ENCODE peak calls at places on chromosome 7, in eight cellular contexts. W is heart left ventricle, Z is left ventricle myocardium inferior, D is stomach, N is dorsolateral prefrontal cortex, R is body of pancreas, P is GM23338, M is endodermal cell. A is an unnamed sample.

GRCh38 chr7:137316643-137317042 is 26.9 kb downstream of the PTN start:
- DNase-seq in W (no peak), Z (no peak), D (no peak), N (no peak), R (no peak), P (no peak), M (no peak), A (no peak)

GRCh38 chr7:20329389-20330175 is 1.1 kb upstream of the ITGB8 start:
- DNase-seq in W (peak; percentile 59), Z (peak; percentile 42), D (peak; percentile 59), N (peak; percentile 61), R (peak; percentile 79), P (peak; percentile 90), M (peak; percentile 86), A (peak; percentile 69)

GRCh38 chr7:106895246-106895864 is 30.3 kb downstream of the PIK3CG start:
- DNase-seq in W (no peak), Z (no peak), D (no peak), N (no peak), R (no peak), P (no peak), M (no peak), A (no peak)

GRCh38 chr7:121938429-121938996 is 65.6 kb downstream of the PTPRZ1 start:
- DNase-seq in W (no peak), Z (no peak), D (no peak), N (no peak), R (no peak), P (peak; percentile 92), M (peak; percentile 81), A (peak; percentile 20)

GRCh38 chr7:94623820-94624219 is 32.1 kb downstream of the SGCE start:
- DNase-seq in W (no peak), Z (no peak), D (no peak), N (no peak), R (no peak), P (no peak), M (no peak), A (no peak)

GRCh38 chr7:55641811-55642210 is 69.5 kb upstream of the VOPP1 start:
- DNase-seq in W (no peak), Z (no peak), D (no peak), N (no peak), R (no peak), P (no peak), M (no peak), A (no peak)

GRCh38 chr7:54546081-54546985 is 4.2 kb downstream of the VSTM2A start:
- DNase-seq in W (no peak), Z (no peak), D (no peak), N (no peak), R (no peak), P (peak; percentile 77), M (peak; percentile 94), A (peak; percentile 87)

GRCh38 chr7:35716038-35716803 is 21.3 kb upstream of the HERPUD2 start:
- DNase-seq in W (peak; percentile 60), Z (no peak), D (peak; percentile 59), N (peak; percentile 86), R (peak; percentile 47), P (no peak), M (no peak), A (no peak)

GRCh38 chr7:47588704-47589225 is 6.9 kb upstream of the TNS3 start:
- DNase-seq in W (no peak), Z (no peak), D (no peak), N (no peak), R (no peak), P (no peak), M (no peak), A (no peak)

GRCh38 chr7:33909312-33909711 is 4.0 kb downstream of the BMPER start:
- DNase-seq in W (no peak), Z (no peak), D (no peak), N (no peak), R (no peak), P (no peak), M (no peak), A (no peak)

GRCh38 chr7:151755131-151755787 is 121.7 kb downstream of the PRKAG2 start:
- DNase-seq in W (peak; percentile 66), Z (peak; percentile 43), D (no peak), N (no peak), R (no peak), P (no peak), M (no peak), A (no peak)

GRCh38 chr7:7446616-7447015 is 89.1 kb downstream of the COL28A1 start:
- DNase-seq in W (no peak), Z (no peak), D (no peak), N (no peak), R (no peak), P (no peak), M (no peak), A (no peak)

GRCh38 chr7:47501406-47501805 is 80.5 kb downstream of the TNS3 start:
- DNase-seq in W (no peak), Z (no peak), D (no peak), N (no peak), R (no peak), P (no peak), M (no peak), A (no peak)

GRCh38 chr7:81676813-81677212 is 93.0 kb downstream of the HGF start:
- DNase-seq in W (no peak), Z (no peak), D (no peak), N (peak; percentile 30), R (no peak), P (no peak), M (no peak), A (no peak)

DNA sequence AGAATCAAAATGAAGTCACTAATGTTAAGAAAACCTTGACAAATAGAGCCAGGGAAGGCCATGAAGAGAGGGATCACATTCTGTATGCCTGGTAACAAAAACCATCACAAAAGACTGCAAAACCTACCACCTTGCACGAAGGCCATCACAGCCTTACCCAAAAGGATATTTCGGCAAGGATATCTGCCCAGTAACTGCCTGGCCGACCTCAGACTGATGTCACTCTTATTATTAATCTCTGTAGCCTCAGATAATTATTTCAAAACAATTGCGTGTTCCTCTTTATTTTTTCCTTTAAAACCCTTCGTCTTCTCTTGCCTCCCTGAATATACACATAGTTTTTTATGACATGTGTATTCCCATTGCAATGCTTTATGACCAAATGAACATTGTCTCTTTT is 52.5 kb downstream of the CDC14C start:
- DNase-seq in W (no peak), Z (no peak), D (no peak), N (no peak), R (no peak), P (no peak), M (no peak), A (no peak)
- H3K27me3 ChIP-seq in W (no peaks in the 10 kb centered on the region), Z (no peaks in the 10 kb centered on the region), D (no peaks in the 10 kb centered on the region), N (no peaks in the 10 kb centered on the region), R (no peaks in the 10 kb centered on the region), P (no peaks in the 10 kb centered on the region), M (no peaks in the 10 kb centered on the region), A (no peaks in the 10 kb centered on the region)

DNA sequence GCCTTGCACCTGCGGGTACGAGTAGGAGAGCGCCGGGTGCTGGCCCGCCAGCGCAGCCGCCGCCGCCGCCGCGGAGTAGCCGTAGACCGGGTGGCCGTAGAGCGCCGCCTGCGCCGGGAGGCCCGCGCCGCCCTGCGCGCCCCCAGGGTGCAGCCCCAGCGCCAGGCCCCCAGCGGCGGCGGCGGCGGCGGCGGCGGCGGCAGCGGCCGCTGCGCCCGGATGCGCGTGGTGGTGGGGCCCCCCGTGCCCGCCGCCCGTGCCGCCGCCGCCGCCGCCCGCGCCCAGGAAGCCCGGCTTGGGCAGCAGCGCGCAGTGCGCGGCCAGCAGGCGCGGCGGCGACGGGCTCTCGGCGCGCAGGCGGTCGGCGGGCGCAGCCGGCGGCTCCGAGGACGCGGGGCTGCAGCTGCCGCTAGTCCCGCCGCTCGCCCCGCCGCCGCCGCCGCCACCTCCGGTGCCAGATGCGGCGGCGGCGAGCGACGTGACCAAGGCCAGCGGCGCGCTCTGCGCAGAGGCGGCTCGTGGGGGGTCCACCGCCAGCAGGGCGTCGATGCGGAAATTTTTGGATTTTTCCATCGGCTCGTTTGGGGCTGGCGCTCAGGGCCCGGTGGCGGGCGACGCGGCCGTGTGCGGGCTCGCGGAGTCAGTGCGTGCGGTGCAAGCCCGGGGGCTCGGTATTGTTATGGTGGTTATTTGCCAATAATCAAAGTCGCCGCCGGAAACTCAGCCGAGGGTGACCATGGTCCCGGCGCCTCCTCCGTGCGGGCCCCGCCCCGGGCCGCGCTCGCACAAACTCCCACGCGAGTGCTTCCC is 480 bp downstream of the MNX1 start:
- DNase-seq in W (no peak), Z (no peak), D (no peak), N (no peak), R (no peak), P (peak; percentile 46), M (no peak), A (peak; percentile 79)
- H3K27me3 ChIP-seq in W (peaks cover 91% of the 10 kb centered on the region), Z (peaks cover 98% of the 10 kb centered on the region), D (peaks cover 4% of the 10 kb centered on the region), N (peaks cover 93% of the 10 kb centered on the region), R (no peaks in the 10 kb centered on the region), P (peaks cover 97% of the 10 kb centered on the region), M (peaks cover 88% of the 10 kb centered on the region), A (peaks cover 95% of the 10 kb centered on the region)

GRCh38 chr7:158432369-158433270 is 155.0 kb downstream of the PTPRN2 start:
- DNase-seq in W (no peak), Z (no peak), D (peak; percentile 86), N (no peak), R (peak; percentile 53), P (no peak), M (peak; percentile 38), A (peak; percentile 43)

GRCh38 chr7:158431055-158431940 is 156.3 kb downstream of the PTPRN2 start:
- DNase-seq in W (no peak), Z (no peak), D (no peak), N (no peak), R (no peak), P (no peak), M (peak; percentile 44), A (no peak)

GRCh38 chr7:158431941-158432347 is 155.7 kb downstream of the PTPRN2 start:
- DNase-seq in W (peak; percentile 46), Z (peak; percentile 41), D (peak; percentile 86), N (no peak), R (peak; percentile 49), P (no peak), M (no peak), A (peak; percentile 42)

GRCh38 chr7:158428842-158429753 is 158.5 kb downstream of the PTPRN2 start:
- DNase-seq in W (no peak), Z (no peak), D (no peak), N (no peak), R (no peak), P (no peak), M (peak; percentile 45), A (peak; percentile 62)

DNA sequence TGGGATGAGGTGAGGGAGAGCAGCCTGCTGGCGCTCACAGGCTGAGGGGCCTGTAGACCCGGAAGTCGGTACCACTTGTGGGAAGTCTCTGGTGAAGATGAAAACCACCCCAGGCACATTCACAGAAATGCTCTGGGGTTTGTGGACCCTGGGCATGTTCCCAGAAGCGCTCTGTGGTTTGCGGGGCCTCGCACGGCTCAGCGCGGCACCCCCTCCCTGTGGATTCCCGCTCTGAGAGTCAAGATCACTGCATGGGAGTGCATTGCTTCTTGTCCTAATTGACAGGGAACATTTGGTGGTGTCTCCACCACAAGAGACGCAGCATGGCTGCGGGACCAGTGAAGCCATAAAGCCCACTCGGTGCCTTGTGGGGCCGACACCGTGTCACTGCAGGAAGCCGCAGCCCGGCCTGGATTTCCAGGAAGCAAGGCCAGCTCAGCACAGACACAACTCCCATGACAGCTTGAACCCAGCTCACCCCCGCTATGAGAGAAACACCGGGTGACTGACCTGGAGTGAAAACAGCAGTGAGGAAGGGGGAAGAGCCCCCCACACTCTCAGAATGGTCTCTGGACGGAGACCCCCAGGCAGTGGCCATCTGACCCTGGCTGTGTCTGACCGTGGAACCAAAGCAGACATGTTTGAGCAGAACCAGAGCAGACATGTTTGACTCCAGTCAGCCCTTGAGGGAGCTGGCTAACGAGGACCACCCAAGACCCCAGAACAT is 157.2 kb downstream of the PTPRN2 start:
- DNase-seq in W (no peak), Z (no peak), D (no peak), N (no peak), R (no peak), P (no peak), M (peak; percentile 30), A (peak; percentile 41)
- H3K27me3 ChIP-seq in W (no peaks in the 10 kb centered on the region), Z (peaks cover 43% of the 10 kb centered on the region), D (no peaks in the 10 kb centered on the region), N (no peaks in the 10 kb centered on the region), R (no peaks in the 10 kb centered on the region), P (no peaks in the 10 kb centered on the region), M (no peaks in the 10 kb centered on the region), A (no peaks in the 10 kb centered on the region)

GRCh38 chr7:155981703-155982102 is 169.4 kb upstream of the SHH start:
- DNase-seq in W (no peak), Z (no peak), D (no peak), N (no peak), R (no peak), P (no peak), M (no peak), A (no peak)
- H3K27me3 ChIP-seq in W (no peaks in the 10 kb centered on the region), Z (peaks cover 79% of the 10 kb centered on the region), D (no peaks in the 10 kb centered on the region), N (no peaks in the 10 kb centered on the region), R (no peaks in the 10 kb centered on the region), P (no peaks in the 10 kb centered on the region), M (no peaks in the 10 kb centered on the region), A (no peaks in the 10 kb centered on the region)